ENCODE peak calls at places on chromosomes 4 and X, in five cellular contexts. K, Z, E, U and A are unnamed samples.

GRCh38 chr4:186723207-186724047 is at the start of gene FAT1:
- DNase-seq in K (peak; percentile 90), U (peak; percentile 79), Z (peak; percentile 85), E (peak; percentile 58), A (no peak)

GRCh38 chr4:186724861-186725419 is 1.3 kb upstream of the FAT1 start:
- DNase-seq in Z (no peak), U (no peak), E (no peak), K (peak; percentile 58), A (peak; percentile 87)

GRCh38 chrX:133645251-133645650 is 230.0 kb upstream of the GPC4 start:
- DNase-seq in K (peak; percentile 36), E (no peak), Z (no peak), U (no peak), A (no peak)

GRCh38 chr4:92304636-92305035 is 870 bp downstream of the GRID2 start:
- DNase-seq in E (no peak), U (no peak), Z (peak; percentile 36), K (no peak), A (no peak)

GRCh38 chr4:40258624-40259023 is 61.8 kb downstream of the RHOH start:
- DNase-seq in U (no peak), K (no peak), E (no peak), Z (no peak), A (no peak)

GRCh38 chr4:105281016-105281415 is 134.3 kb downstream of the TET2 start:
- DNase-seq in K (no peak), U (no peak), Z (no peak), E (no peak), A (no peak)

GRCh38 chr4:182289809-182290208 is 46.6 kb downstream of the TENM3 start:
- DNase-seq in K (no peak), U (no peak), Z (no peak), E (no peak), A (no peak)

GRCh38 chrX:2397229-2397628 is 103.5 kb downstream of the DHRSX start:
- DNase-seq in E (no peak), K (no peak), U (no peak), Z (no peak), A (no peak)

GRCh38 chr4:68865178-68865638 is 49.4 kb downstream of the UGT2B10 start:
- DNase-seq in E (no peak), K (no peak), Z (no peak), U (no peak), A (no peak)

GRCh38 chr4:77075869-77076801 is at the start of gene CCNI:
- DNase-seq in K (peak; percentile 99), E (peak; percentile 96), Z (peak; percentile 94), U (peak; percentile 98), A (peak; percentile 98)

GRCh38 chr4:77074961-77075855 is 581 bp downstream of the CCNI start:
- DNase-seq in U (peak; percentile 82), K (peak; percentile 78), E (peak; percentile 76), Z (peak; percentile 76), A (peak; percentile 94)

GRCh38 chr4:77072195-77072753 is 3.5 kb downstream of the CCNI start:
- DNase-seq in U (no peak), K (no peak), Z (no peak), E (no peak), A (no peak)

GRCh38 chr4:77073106-77073858 is 2.5 kb downstream of the CCNI start:
- DNase-seq in U (no peak), E (no peak), Z (no peak), K (peak; percentile 60), A (no peak)

DNA sequence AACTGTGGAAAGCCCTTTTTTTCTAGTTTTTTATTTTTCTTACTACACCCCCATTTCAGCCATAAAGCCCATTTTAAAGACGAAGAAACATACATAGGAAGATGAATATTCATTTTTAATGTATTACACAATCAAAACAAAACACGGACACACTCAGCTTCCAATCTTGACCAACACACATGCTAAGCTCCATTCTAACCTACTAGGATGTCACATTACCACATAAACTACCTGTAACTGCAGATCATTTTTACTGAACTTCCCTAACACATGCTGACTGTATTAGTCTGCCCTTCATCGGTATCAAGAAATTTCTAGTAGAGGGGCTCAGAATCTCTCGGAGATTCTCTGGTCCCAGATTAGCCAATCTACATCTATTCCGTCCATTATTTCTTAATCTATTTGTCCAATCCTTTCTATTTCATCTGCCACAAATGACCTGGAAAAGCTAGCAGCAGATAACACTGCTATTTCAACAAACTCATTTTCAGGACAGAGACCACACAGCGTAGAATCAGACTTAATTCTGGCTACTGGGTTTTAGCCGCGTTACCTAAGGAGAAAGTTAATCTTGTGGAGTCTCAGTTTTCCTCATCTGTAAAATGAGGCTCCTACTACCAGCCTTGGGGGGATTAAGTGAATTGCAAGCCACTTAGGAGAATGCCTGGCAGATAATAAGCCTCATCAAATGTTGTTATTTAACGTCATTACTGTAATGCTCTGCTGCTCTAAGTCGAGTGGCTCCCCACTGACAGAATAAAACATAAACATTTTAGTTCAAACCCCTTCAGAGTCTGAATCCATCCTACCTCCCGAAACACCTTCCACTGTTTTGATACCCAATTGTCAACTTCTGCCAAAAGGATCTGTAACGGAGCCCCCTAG is 1.6 kb downstream of the CCNI start:
- DNase-seq in Z (peak; percentile 25), U (no peak), E (no peak), K (peak; percentile 44), A (no peak)
- H3K4me1 ChIP-seq in Z (peaks cover 9% of the 10 kb centered on the region), U (peaks cover 5% of the 10 kb centered on the region), E (peaks cover 5% of the 10 kb centered on the region), K (peaks cover 35% of the 10 kb centered on the region), A (peaks cover 67% of the 10 kb centered on the region)

GRCh38 chr4:168883513-168883912 is 126.5 kb downstream of the CBR4 start:
- DNase-seq in E (no peak), Z (peak; percentile 38), U (no peak), K (peak; percentile 48), A (no peak)
- H3K4me1 ChIP-seq in E (peaks cover 6% of the 10 kb centered on the region), Z (peaks cover 21% of the 10 kb centered on the region), U (peaks cover 7% of the 10 kb centered on the region), K (peaks cover 58% of the 10 kb centered on the region), A (peaks cover 76% of the 10 kb centered on the region)

GRCh38 chr4:119730644-119730995 is 102.0 kb upstream of the PDE5A start:
- DNase-seq in E (no peak), Z (no peak), K (peak; percentile 43), U (no peak), A (no peak)

GRCh38 chr4:119731146-119731742 is 102.6 kb upstream of the PDE5A start:
- DNase-seq in K (no peak), E (no peak), U (no peak), Z (no peak), A (no peak)

GRCh38 chr4:119728185-119728584 is 99.6 kb upstream of the PDE5A start:
- DNase-seq in U (no peak), K (no peak), Z (no peak), E (no peak), A (no peak)

GRCh38 chr4:119729815-119730643 is 101.4 kb upstream of the PDE5A start:
- DNase-seq in K (peak; percentile 90), U (no peak), E (peak; percentile 21), Z (peak; percentile 28), A (no peak)

DNA sequence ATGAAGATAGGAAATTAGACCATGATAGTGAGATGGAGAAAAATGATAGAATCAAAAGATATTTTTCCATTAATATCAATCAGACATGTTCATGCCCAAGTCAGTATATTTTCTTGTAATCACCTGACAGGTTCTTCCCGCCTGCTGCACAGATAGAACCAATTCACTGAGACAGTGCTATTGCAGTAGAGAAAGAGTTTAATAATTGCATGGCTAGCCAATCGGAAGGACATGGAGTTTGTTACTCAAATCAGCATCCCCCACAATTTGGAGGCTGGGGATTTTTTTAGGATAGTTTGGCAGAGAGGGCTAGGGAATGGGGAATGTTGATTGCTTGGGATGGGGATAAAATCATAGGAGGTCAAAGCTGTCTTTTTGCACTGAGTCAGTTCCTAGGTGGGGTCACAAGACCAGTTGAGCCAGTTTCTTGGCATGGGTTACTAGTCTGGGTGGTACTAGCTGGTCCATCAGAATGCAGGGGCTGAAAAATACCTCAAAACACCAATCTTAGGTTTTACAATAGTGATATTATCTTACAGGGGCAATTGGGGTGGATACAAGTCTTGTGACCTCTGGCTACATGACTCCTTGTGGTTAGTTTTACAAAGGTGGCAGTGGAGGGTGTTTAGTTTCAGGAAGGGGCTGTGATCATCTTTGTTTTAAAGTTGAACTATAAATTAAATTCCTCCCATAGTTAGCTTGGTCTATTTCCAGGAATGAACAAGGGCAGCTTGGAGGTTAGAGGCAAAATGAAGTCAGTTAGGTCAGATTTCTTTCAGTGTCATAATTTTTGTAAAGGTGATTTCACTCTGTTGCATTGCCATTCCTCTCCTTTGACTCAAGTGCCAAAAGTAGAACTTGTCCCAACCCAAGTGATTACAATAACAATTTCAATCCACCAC is 100.3 kb upstream of the PDE5A start:
- DNase-seq in K (no peak), E (no peak), Z (no peak), U (no peak), A (no peak)
- H3K4me1 ChIP-seq in K (peaks cover 70% of the 10 kb centered on the region), E (no peaks in the 10 kb centered on the region), Z (peaks cover 13% of the 10 kb centered on the region), U (peaks cover 6% of the 10 kb centered on the region), A (peaks cover 46% of the 10 kb centered on the region)

DNA sequence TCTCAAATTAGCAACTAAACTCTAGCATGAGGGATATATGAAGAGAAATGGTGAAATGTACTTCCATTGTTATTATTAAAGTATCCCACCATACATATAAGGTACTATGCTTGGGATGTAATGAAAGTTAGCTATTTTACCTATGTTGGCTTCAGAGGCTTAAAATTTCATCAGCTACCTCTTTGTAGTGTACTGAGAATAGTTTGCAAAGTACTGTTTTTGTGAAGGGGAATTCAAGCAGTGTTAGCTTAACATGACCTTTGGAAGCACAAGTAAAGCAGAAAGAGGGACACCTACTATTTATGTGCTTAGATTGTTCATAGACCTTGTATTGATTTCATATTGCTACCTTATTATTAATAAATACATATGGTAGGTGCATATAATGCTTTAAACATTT is 11.8 kb downstream of the PPP4R3C start:
- DNase-seq in Z (no peak), E (no peak), U (no peak), K (no peak), A (no peak)
- H3K4me1 ChIP-seq in Z (no peaks in the 10 kb centered on the region), E (no peaks in the 10 kb centered on the region), U (no peaks in the 10 kb centered on the region), K (no peaks in the 10 kb centered on the region), A (no peaks in the 10 kb centered on the region)